ENCODE peak calls at places on chromosomes 6 and 20, in four cellular contexts. P, C, R and B are unnamed samples.

GRCh38 chr20:58086763-58087566 is 141.5 kb downstream of the ANKRD60 start:
- DNase-seq in R (peak), C (peak), P (peak), B (peak)

GRCh38 chr20:59087829-59088433 is 45.3 kb upstream of the PRELID3B start:
- DNase-seq in C (peak), P (peak), R (peak), B (peak)

GRCh38 chr20:46811328-46812084 is 83.1 kb upstream of the EYA2 start:
- DNase-seq in R (no peak), C (peak), P (no peak), B (no peak)

GRCh38 chr6:57317060-57317943 is at the start of gene PRIM2:
- DNase-seq in P (peak), C (peak), R (peak), B (peak)

GRCh38 chr20:58245181-58245891 is 16.9 kb upstream of the ANKRD60 start:
- DNase-seq in C (no peak), R (no peak), P (no peak), B (no peak)

GRCh38 chr20:41161886-41162285 is 24.5 kb downstream of the PLCG1 start:
- DNase-seq in R (no peak), C (no peak), P (no peak), B (no peak)

GRCh38 chr20:14234666-14235295 is 102.6 kb downstream of the FLRT3 start:
- DNase-seq in P (no peak), R (no peak), C (no peak), B (no peak)

GRCh38 chr6:8743146-8743745 is 307.9 kb upstream of the SLC35B3 start:
- DNase-seq in P (peak), R (no peak), C (no peak), B (no peak)

GRCh38 chr6:147947521-147947920 is 395.1 kb upstream of the SASH1 start:
- DNase-seq in C (no peak), P (no peak), R (no peak), B (no peak)

GRCh38 chr20:21615617-21616080 is 89.8 kb upstream of the PAX1 start:
- DNase-seq in P (peak), C (peak), R (peak), B (peak)

GRCh38 chr6:64477311-64477850 is 841.8 kb downstream of the PHF3 start:
- DNase-seq in R (no peak), C (no peak), P (no peak), B (no peak)

GRCh38 chr6:113356139-113356538 is 501.0 kb upstream of the MARCKS start:
- DNase-seq in C (no peak), R (no peak), P (peak), B (no peak)

GRCh38 chr6:143535189-143535614 is 23.7 kb upstream of the FUCA2 start:
- DNase-seq in R (no peak), P (peak), C (no peak), B (no peak)

GRCh38 chr6:90383212-90383611 is 86.6 kb upstream of the BACH2 start:
- DNase-seq in C (no peak), P (no peak), R (no peak), B (no peak)

GRCh38 chr6:14453712-14454466 is 336.3 kb downstream of the CD83 start:
- DNase-seq in P (no peak), R (no peak), C (no peak), B (no peak)

GRCh38 chr6:39061182-39061581 is 12.6 kb downstream of the GLP1R start:
- DNase-seq in P (no peak), R (no peak), C (no peak), B (no peak)

GRCh38 chr6:106254636-106255035 is 70.9 kb downstream of the ATG5 start:
- DNase-seq in P (no peak), R (no peak), C (no peak), B (no peak)

GRCh38 chr6:25476126-25476525 is 175.9 kb upstream of the SCGN start:
- DNase-seq in P (no peak), C (no peak), R (no peak), B (no peak)

GRCh38 chr20:23270427-23270911 is 80.1 kb upstream of the NXT1 start:
- DNase-seq in R (no peak), C (no peak), P (peak), B (no peak)

GRCh38 chr20:23995905-23996666 is 7.5 kb upstream of the GGTLC1 start:
- DNase-seq in C (peak), P (peak), R (peak), B (peak)

GRCh38 chr20:3539708-3540107 is 68.9 kb downstream of the ATRN start:
- DNase-seq in R (no peak), C (no peak), P (no peak), B (no peak)

GRCh38 chr6:32192608-32193039 is at the start of gene GPSM3:
- DNase-seq in P (no peak), C (no peak), R (peak), B (no peak)

GRCh38 chr20:46928580-46929132 is 34.0 kb downstream of the EYA2 start:
- DNase-seq in P (no peak), R (no peak), C (no peak), B (no peak)

GRCh38 chr6:70575899-70576298 is 9.2 kb downstream of the SDHAF4 start:
- DNase-seq in P (no peak), R (no peak), C (no peak), B (no peak)

GRCh38 chr6:52663120-52663934 is 7.6 kb upstream of the TMEM14A start:
- DNase-seq in C (peak), R (peak), P (peak), B (peak)

GRCh38 chr20:54995021-54995420 is 519.6 kb downstream of the DOK5 start:
- DNase-seq in R (no peak), P (no peak), C (no peak), B (no peak)

GRCh38 chr6:34015576-34015975 is 130.3 kb downstream of the GRM4 start:
- DNase-seq in P (no peak), R (no peak), C (no peak), B (no peak)

GRCh38 chr6:144834426-144835038 is 549.4 kb downstream of the UTRN start:
- DNase-seq in R (no peak), P (no peak), C (no peak), B (no peak)

GRCh38 chr6:63441266-63441956 is 121.6 kb upstream of the LGSN start:
- DNase-seq in P (no peak), R (peak), C (peak), B (no peak)

GRCh38 chr6:1040393-1040792 is 271.5 kb upstream of the FOXQ1 start:
- DNase-seq in P (no peak), C (no peak), R (no peak), B (no peak)

GRCh38 chr6:150352321-150353296 is 16.2 kb upstream of the IYD start:
- DNase-seq in P (no peak), C (no peak), R (no peak), B (no peak)

GRCh38 chr6:152981989-152982767 is 663 bp downstream of the FBXO5 start:
- DNase-seq in P (no peak), R (peak), C (peak), B (peak)

GRCh38 chr6:170080828-170081368 is 210.0 kb downstream of the DLL1 start:
- DNase-seq in P (no peak), C (no peak), R (no peak), B (no peak)

GRCh38 chr6:119495230-119495683 is 145.7 kb upstream of the MAN1A1 start:
- DNase-seq in P (peak), R (no peak), C (peak), B (no peak)
- TF ChIP-seq FOXM1 in P (no peak), R (no peak), C (no peak), B (no peak)

GRCh38 chr6:28167068-28167467 is 25.4 kb downstream of the ZKSCAN8 start:
- DNase-seq in R (no peak), C (no peak), P (no peak), B (no peak)
- TF ChIP-seq FOXM1 in R (no peak), C (no peak), P (no peak), B (no peak)

DNA sequence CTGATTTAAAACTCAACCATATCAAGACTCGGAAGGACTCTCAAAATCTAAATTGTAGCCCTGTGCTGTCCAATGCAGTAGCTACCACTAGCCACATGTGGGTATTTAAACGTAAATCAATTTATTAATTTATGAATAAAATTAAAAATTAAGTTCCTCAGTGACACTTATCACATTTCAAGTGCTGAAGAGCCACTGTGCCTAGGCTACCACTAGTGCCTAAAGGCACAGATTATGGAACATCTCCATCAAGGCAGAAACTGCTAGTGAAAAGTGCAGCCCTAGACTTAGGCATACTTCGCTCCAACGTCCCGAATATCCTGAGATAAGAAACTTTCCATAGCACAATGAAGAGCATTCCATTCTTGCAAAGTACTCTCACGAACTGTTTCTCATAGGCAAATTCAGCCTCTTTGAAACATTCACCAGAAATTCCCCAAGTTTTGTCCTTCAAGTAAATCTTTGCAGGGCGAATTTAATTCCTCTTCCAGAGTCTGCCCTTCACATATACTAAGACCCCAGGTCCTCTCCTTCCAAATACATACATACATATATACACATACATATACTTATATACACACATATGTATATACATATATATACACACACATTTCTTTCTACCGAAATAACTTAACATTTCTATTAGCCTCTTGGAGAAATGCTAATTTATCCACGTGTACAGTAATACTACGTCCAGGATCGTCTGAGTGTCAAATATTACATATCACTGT is 1.3 kb downstream of the SUPT3H start:
- DNase-seq in R (no peak), P (no peak), C (no peak), B (no peak)
- TF ChIP-seq FOXM1 in R (no peak), P (no peak), C (no peak), B (no peak)

DNA sequence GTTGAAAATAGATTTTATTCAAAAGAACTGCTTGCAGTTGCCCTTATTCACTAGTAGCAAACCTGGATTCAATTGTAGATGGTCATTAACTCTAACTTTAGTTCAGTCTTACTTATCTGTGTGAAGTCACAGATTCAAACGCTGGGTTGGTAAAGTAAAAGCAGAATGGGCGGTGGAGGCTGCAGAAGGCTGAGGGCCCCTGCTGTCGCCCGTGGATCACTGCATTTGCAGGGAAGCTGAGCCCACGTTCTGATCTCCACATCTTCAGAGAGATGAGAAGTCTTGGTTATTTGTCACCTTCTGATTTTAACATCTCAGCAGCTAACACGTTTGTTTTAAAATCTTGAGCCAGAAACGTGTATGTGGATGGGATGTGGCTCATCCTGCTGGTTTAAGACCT is 75.1 kb downstream of the SNX9 start:
- DNase-seq in R (no peak), C (no peak), P (no peak), B (no peak)
- TF ChIP-seq FOXM1 in R (no peak), C (no peak), P (no peak), B (no peak)